ENCODE peak calls at places on chromosomes 3 and 15, in nine cellular contexts. J is GM06990, H is fibroblast of lung, G is colonic mucosa, F is IMR-90, Y is DND-41, X is adrenal gland, U is left lung, O is suprapubic skin. N is an unnamed sample. For H3K36me3, the result is how much of the 10 kb centered on the place peaks cover.

GRCh38 chr3:145017959-145018358 is 1046.3 kb downstream of the DIPK2A start:
- DNase-seq in J (no peak), H (peak), G (no peak), F (peak), Y (no peak), X (no peak), U (no peak), O (no peak), N (peak)

GRCh38 chr15:72229076-72229946 is 1.7 kb downstream of the PKM start:
- DNase-seq in J (peak), H (peak), G (no peak), F (peak), Y (peak), X (no peak), U (no peak), O (no peak), N (no peak)

GRCh38 chr15:51048308-51048707 is 46.4 kb downstream of the TNFAIP8L3 start:
- DNase-seq in J (no peak), H (no peak), G (no peak), F (no peak), Y (no peak), X (no peak), U (no peak), O (no peak), N (no peak)

GRCh38 chr3:30077746-30078145 is 528.7 kb upstream of the TGFBR2 start:
- DNase-seq in J (no peak), H (no peak), G (no peak), F (no peak), Y (no peak), X (no peak), U (no peak), O (no peak), N (no peak)

GRCh38 chr15:51368751-51369450 is 27.4 kb downstream of the GLDN start:
- DNase-seq in J (no peak), H (peak), G (no peak), F (peak), Y (no peak), X (no peak), U (no peak), O (no peak), N (no peak)

GRCh38 chr15:85607141-85607806 is 187.5 kb downstream of the KLHL25 start:
- DNase-seq in J (no peak), H (peak), G (no peak), F (peak), Y (no peak), X (no peak), U (no peak), O (no peak), N (no peak)

GRCh38 chr3:65425880-65426279 is 612.8 kb downstream of the MAGI1 start:
- DNase-seq in J (no peak), H (no peak), G (no peak), F (peak), Y (no peak), X (no peak), U (no peak), O (no peak), N (no peak)

GRCh38 chr3:148433665-148434064 is 264.0 kb upstream of the AGTR1 start:
- DNase-seq in J (no peak), H (no peak), G (no peak), F (no peak), Y (no peak), X (no peak), U (no peak), O (no peak), N (no peak)

GRCh38 chr3:106296111-106296510 is 427.3 kb upstream of the CBLB start:
- DNase-seq in J (no peak), H (no peak), G (no peak), F (no peak), Y (no peak), X (no peak), U (no peak), O (no peak), N (no peak)

GRCh38 chr3:177013681-177014280 is 183.5 kb downstream of the TBL1XR1 start:
- DNase-seq in J (no peak), H (no peak), G (no peak), F (no peak), Y (no peak), X (no peak), U (no peak), O (no peak), N (no peak)

GRCh38 chr3:107954845-107955244 is 136.0 kb downstream of the CD47 start:
- DNase-seq in J (no peak), H (no peak), G (no peak), F (no peak), Y (peak), X (no peak), U (no peak), O (no peak), N (no peak)
- TF ChIP-seq CTCF in J (no peak), H (no peak), G (no peak), F (no peak), Y (no peak), X (no peak), U (no peak), O (no peak), N (no peak)

GRCh38 chr3:129173725-129174124 is 10.0 kb downstream of the CNBP start:
- DNase-seq in J (no peak), H (no peak), G (no peak), F (no peak), Y (no peak), X (no peak), U (no peak), O (no peak), N (no peak)
- H3K36me3 ChIP-seq in J (under half), H (under half), G (under half), F (under half), Y (half or more), X (under half), U (half or more), O (under half), N (under half)

DNA sequence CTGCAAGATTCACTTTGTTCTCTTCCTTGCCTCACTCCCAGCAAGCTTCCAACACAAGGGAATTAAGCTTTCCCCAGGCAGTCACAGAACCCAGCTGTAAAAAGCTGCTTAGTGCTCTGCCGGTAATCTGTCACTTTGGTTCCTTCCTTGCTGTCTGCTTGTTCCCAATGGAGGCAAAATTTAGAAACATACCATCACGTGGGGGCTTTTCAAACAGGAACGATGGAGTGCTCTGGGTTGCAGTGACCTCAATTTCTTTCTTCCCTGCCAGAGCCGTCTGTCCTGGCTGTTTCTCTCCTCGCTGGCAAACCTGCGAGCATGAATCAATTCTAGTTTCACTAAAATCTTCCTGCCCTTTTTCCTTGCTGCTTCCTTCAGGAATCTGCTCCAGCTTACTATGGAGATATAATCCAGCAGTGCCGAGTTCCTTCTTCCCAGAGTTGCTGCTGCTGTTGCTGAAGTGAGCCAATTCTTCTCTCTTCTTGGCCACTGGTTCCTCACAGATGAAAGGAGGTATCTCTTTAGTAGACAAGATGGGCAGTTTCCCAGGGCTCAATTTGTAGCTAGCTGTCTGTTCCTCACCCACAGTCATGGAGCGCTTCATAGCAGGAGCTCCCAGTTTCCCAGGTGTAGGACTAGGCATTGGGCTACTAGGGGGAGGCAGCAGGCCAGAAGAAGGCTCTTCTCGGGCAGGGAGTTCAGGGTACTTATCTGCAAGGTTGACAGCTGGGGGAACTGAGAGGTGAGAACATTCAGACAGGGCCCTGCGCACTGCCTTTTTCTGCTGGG is 88.1 kb downstream of the DHX30 start:
- DNase-seq in J (no peak), H (no peak), G (no peak), F (no peak), Y (no peak), X (peak), U (no peak), O (no peak), N (no peak)
- TF ChIP-seq CTCF in J (no peak), H (no peak), G (no peak), F (no peak), Y (no peak), X (no peak), U (no peak), O (no peak), N (no peak)

GRCh38 chr3:128753715-128754114 is 27.7 kb downstream of the RAB7A start:
- DNase-seq in J (no peak), H (no peak), G (no peak), F (no peak), Y (no peak), X (no peak), U (no peak), O (no peak), N (no peak)
- H3K36me3 ChIP-seq in J (under half), H (under half), G (under half), F (under half), Y (under half), X (under half), U (under half), O (under half), N (under half)

DNA sequence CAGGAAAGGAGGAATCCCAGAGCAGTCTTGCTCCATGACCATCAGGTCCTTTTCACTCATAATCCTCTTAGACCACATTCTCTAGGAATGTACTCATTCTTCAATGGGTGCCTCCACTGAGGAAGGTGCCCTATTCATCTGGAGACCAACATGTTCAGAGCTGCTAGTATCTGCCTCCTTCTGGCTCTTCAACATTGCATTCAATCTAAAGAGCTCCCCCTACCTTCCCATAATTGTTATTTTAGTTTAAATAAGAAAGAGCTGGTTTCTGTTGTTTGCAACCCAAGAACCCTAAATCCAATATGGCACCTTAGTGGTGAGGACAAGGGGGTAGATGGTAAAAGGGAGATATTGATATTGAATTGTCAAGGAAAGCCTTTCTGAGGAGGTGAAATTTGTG is 67.6 kb downstream of the SCN11A start:
- DNase-seq in J (no peak), H (no peak), G (no peak), F (no peak), Y (no peak), X (no peak), U (no peak), O (no peak), N (no peak)
- TF ChIP-seq CTCF in J (no peak), H (no peak), G (no peak), F (no peak), Y (no peak), X (no peak), U (no peak), O (no peak), N (no peak)

GRCh38 chr3:49727154-49727923 is 3.6 kb upstream of the GMPPB start:
- DNase-seq in J (no peak), H (no peak), G (no peak), F (no peak), Y (no peak), X (no peak), U (no peak), O (peak), N (no peak)

GRCh38 chr3:49727924-49728361 is 4.2 kb upstream of the GMPPB start:
- DNase-seq in J (no peak), H (no peak), G (no peak), F (no peak), Y (no peak), X (no peak), U (no peak), O (peak), N (no peak)

GRCh38 chr3:49734752-49735151 is 11.0 kb upstream of the GMPPB start:
- DNase-seq in J (no peak), H (no peak), G (no peak), F (no peak), Y (no peak), X (no peak), U (no peak), O (no peak), N (no peak)

GRCh38 chr3:49733551-49733950 is 9.8 kb upstream of the GMPPB start:
- DNase-seq in J (no peak), H (no peak), G (no peak), F (no peak), Y (no peak), X (no peak), U (no peak), O (peak), N (no peak)

DNA sequence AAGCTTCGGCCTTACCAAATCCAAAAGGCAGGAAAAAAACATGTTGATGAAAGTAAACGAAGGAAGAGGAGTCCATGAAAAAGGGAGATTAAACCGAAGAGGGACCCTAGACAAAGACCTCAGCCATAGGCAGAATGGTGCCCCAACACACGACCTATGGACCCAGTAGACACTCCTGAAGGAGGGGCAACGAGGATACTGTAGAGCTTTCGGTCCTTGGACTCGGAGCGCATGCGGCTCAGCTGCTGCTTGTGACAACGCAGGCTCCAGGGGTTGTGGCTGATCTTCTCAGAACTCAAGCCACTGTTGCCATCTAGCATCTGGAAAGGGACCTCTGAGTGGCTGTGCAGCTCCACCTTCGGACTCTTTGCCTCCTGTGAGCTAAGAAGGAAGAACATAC is 8.8 kb upstream of the GMPPB start:
- DNase-seq in J (no peak), H (no peak), G (no peak), F (no peak), Y (no peak), X (no peak), U (no peak), O (peak), N (no peak)
- H3K36me3 ChIP-seq in J (under half), H (under half), G (under half), F (under half), Y (half or more), X (half or more), U (half or more), O (half or more), N (under half)

GRCh38 chr15:65870889-65871533 is 1.7 kb downstream of the RAB11A start:
- DNase-seq in J (peak), H (peak), G (peak), F (peak), Y (no peak), X (no peak), U (no peak), O (no peak), N (no peak)
- TF ChIP-seq CTCF in J (no peak), H (no peak), G (no peak), F (no peak), Y (no peak), X (no peak), U (no peak), O (no peak), N (no peak)

GRCh38 chr3:15033103-15033502 is 32.0 kb downstream of the MRPS25 start:
- DNase-seq in J (no peak), H (no peak), G (no peak), F (no peak), Y (no peak), X (no peak), U (no peak), O (no peak), N (no peak)

GRCh38 chr3:15040844-15041243 is 24.3 kb downstream of the MRPS25 start:
- DNase-seq in J (no peak), H (peak), G (no peak), F (no peak), Y (no peak), X (peak), U (no peak), O (no peak), N (no peak)

GRCh38 chr3:15041950-15042349 is 23.2 kb downstream of the MRPS25 start:
- DNase-seq in J (no peak), H (no peak), G (no peak), F (no peak), Y (no peak), X (no peak), U (peak), O (no peak), N (no peak)

GRCh38 chr3:15042936-15043335 is 22.2 kb downstream of the MRPS25 start:
- DNase-seq in J (no peak), H (peak), G (no peak), F (peak), Y (no peak), X (no peak), U (no peak), O (no peak), N (no peak)

GRCh38 chr3:15038306-15038705 is 26.8 kb downstream of the MRPS25 start:
- DNase-seq in J (no peak), H (no peak), G (no peak), F (no peak), Y (no peak), X (no peak), U (no peak), O (no peak), N (no peak)
- H3K36me3 ChIP-seq in J (under half), H (under half), G (under half), F (half or more), Y (half or more), X (half or more), U (half or more), O (half or more), N (under half)

GRCh38 chr15:98083203-98083910 is 122.9 kb downstream of the ARRDC4 start:
- DNase-seq in J (no peak), H (no peak), G (no peak), F (no peak), Y (no peak), X (no peak), U (no peak), O (no peak), N (no peak)
- TF ChIP-seq CTCF in J (no peak), H (no peak), G (no peak), F (no peak), Y (peak), X (no peak), U (no peak), O (no peak), N (no peak)

GRCh38 chr3:191362524-191363090 is 32.3 kb upstream of the UTS2B start:
- DNase-seq in J (no peak), H (no peak), G (no peak), F (no peak), Y (no peak), X (no peak), U (no peak), O (no peak), N (no peak)

GRCh38 chr3:191358929-191359328 is 28.6 kb upstream of the UTS2B start:
- DNase-seq in J (no peak), H (no peak), G (no peak), F (no peak), Y (no peak), X (no peak), U (no peak), O (no peak), N (no peak)

GRCh38 chr3:191361456-191361855 is 31.1 kb upstream of the UTS2B start:
- DNase-seq in J (no peak), H (no peak), G (no peak), F (no peak), Y (no peak), X (no peak), U (no peak), O (no peak), N (no peak)

GRCh38 chr3:191362036-191362435 is 31.7 kb upstream of the UTS2B start:
- DNase-seq in J (no peak), H (no peak), G (no peak), F (no peak), Y (no peak), X (no peak), U (peak), O (no peak), N (no peak)

GRCh38 chr3:191360620-191361019 is 30.3 kb upstream of the UTS2B start:
- DNase-seq in J (no peak), H (no peak), G (no peak), F (no peak), Y (no peak), X (no peak), U (no peak), O (no peak), N (no peak)
- H3K36me3 ChIP-seq in J (under half), H (under half), G (under half), F (under half), Y (under half), X (under half), U (under half), O (under half), N (under half)

N was measured in breast epithelium.